ENCODE peak calls at places on chromosome 3, in seven cellular contexts. B, K, X, Q, U, F and S are unnamed samples.

GRCh38 chr3:144242797-144243196 is 271.2 kb downstream of the DIPK2A start:
- DNase-seq in U (no peak), B (no peak), K (no peak), Q (no peak), X (no peak), F (no peak), S (no peak)

GRCh38 chr3:10247679-10248183 is 528 bp upstream of the TATDN2 start:
- DNase-seq in Q (no peak), B (no peak), X (no peak), K (no peak), F (no peak), U (no peak), S (no peak)

GRCh38 chr3:27089063-27089462 is 280.1 kb downstream of the NEK10 start:
- DNase-seq in K (no peak), U (peak), Q (no peak), X (no peak), B (no peak), F (no peak), S (no peak)

GRCh38 chr3:54506603-54507002 is 384.3 kb downstream of the CACNA2D3 start:
- DNase-seq in F (no peak), Q (no peak), K (no peak), X (no peak), U (no peak), B (no peak), S (no peak)

GRCh38 chr3:38131621-38132369 is 5.1 kb downstream of the ACAA1 start:
- DNase-seq in U (peak), B (peak), K (no peak), Q (no peak), X (no peak), F (no peak), S (no peak)

GRCh38 chr3:197372076-197372661 is 73.8 kb upstream of the DLG1 start:
- DNase-seq in K (no peak), B (no peak), U (no peak), F (no peak), Q (peak), X (no peak), S (no peak)

GRCh38 chr3:174540081-174540480 is 319.1 kb upstream of the NAALADL2 start:
- DNase-seq in F (no peak), K (no peak), Q (no peak), U (no peak), B (no peak), X (no peak), S (peak)

GRCh38 chr3:122484985-122485384 is 29.8 kb downstream of the KPNA1 start:
- DNase-seq in F (no peak), U (no peak), Q (no peak), K (no peak), X (no peak), B (no peak), S (no peak)

GRCh38 chr3:81072591-81072990 is 688.9 kb downstream of the GBE1 start:
- DNase-seq in B (no peak), Q (no peak), K (no peak), F (no peak), X (no peak), U (no peak), S (no peak)

GRCh38 chr3:51921081-51921578 is 18.0 kb upstream of the IQCF1 start:
- DNase-seq in K (no peak), U (no peak), Q (no peak), X (no peak), F (no peak), B (no peak), S (no peak)

GRCh38 chr3:31230834-31231233 is 301.9 kb upstream of the STT3B start:
- DNase-seq in K (no peak), U (no peak), Q (no peak), F (no peak), B (no peak), X (no peak), S (no peak)

GRCh38 chr3:114847564-114847963 is 299.5 kb downstream of the ZBTB20 start:
- DNase-seq in Q (no peak), B (no peak), F (no peak), X (no peak), K (no peak), U (no peak), S (no peak)

GRCh38 chr3:194395201-194395600 is 3.9 kb downstream of the GP5 start:
- DNase-seq in B (no peak), U (no peak), K (no peak), F (no peak), Q (peak), X (no peak), S (no peak)

GRCh38 chr3:128385080-128385832 is 81.4 kb downstream of the DNAJB8 start:
- DNase-seq in U (peak), Q (no peak), B (no peak), K (no peak), F (no peak), X (no peak), S (no peak)

GRCh38 chr3:10950476-10951294 is 41.9 kb upstream of the SLC6A1 start:
- DNase-seq in X (no peak), U (no peak), K (no peak), F (no peak), Q (peak), B (peak), S (no peak)

GRCh38 chr3:185129051-185129450 is 23.8 kb downstream of the C3orf70 start:
- DNase-seq in Q (no peak), U (no peak), B (no peak), K (no peak), X (no peak), F (no peak), S (no peak)